ENCODE peak calls at places on chromosomes 2 and 18, in eight cellular contexts. A is effector memory CD4-positive, alpha-beta T cell; V is prostate gland; N is mucosa of descending colon; L is fibroblast of lung; C is GM23338; J is AG04450; M is cardiac muscle cell. P is an unnamed sample.

GRCh38 chr2:178204987-178205386 is 10.7 kb downstream of the OSBPL6 start:
- DNase-seq in A (no peak), V (no peak), N (no peak), L (no peak), C (no peak), J (no peak), M (no peak), P (no peak)

GRCh38 chr2:21054011-21054410 is 10.1 kb upstream of the APOB start:
- DNase-seq in A (no peak), V (no peak), N (no peak), L (no peak), C (no peak), J (no peak), M (no peak), P (no peak)

GRCh38 chr2:67561411-67561965 is 164.4 kb downstream of the ETAA1 start:
- DNase-seq in A (no peak), V (peak), N (peak), L (peak), C (no peak), J (no peak), M (peak), P (no peak)

GRCh38 chr2:241768850-241769249 is 7.8 kb upstream of the GAL3ST2 start:
- DNase-seq in A (no peak), V (no peak), N (no peak), L (no peak), C (no peak), J (no peak), M (no peak), P (no peak)

GRCh38 chr2:232502901-232503791 is 15.5 kb upstream of the ECEL1 start:
- DNase-seq in A (peak), V (no peak), N (no peak), L (peak), C (peak), J (no peak), M (peak), P (no peak)

GRCh38 chr2:79619976-79620375 is 107.1 kb downstream of the CTNNA2 start:
- DNase-seq in A (no peak), V (no peak), N (no peak), L (no peak), C (no peak), J (no peak), M (no peak), P (no peak)

GRCh38 chr2:109126501-109126860 is 2.5 kb upstream of the SH3RF3 start:
- DNase-seq in A (no peak), V (no peak), N (no peak), L (peak), C (no peak), J (peak), M (peak), P (peak)

GRCh38 chr2:120796094-120796493 is 60.4 kb downstream of the GLI2 start:
- DNase-seq in A (no peak), V (no peak), N (no peak), L (no peak), C (no peak), J (no peak), M (no peak), P (no peak)

GRCh38 chr2:230793573-230794359 is 71.0 kb upstream of the ITM2C start:
- DNase-seq in A (peak), V (peak), N (peak), L (peak), C (no peak), J (peak), M (peak), P (peak)

GRCh38 chr2:221787561-221787960 is 215.5 kb upstream of the EPHA4 start:
- DNase-seq in A (no peak), V (no peak), N (no peak), L (no peak), C (no peak), J (no peak), M (no peak), P (no peak)

GRCh38 chr2:146652311-146652710 is 1192.5 kb upstream of the ACVR2A start:
- DNase-seq in A (no peak), V (no peak), N (no peak), L (peak), C (no peak), J (no peak), M (no peak), P (peak)

GRCh38 chr2:33071591-33071990 is 124.8 kb downstream of the LTBP1 start:
- DNase-seq in A (no peak), V (no peak), N (no peak), L (no peak), C (no peak), J (no peak), M (peak), P (no peak)

GRCh38 chr2:96842600-96842999 is 1.2 kb downstream of the ANKRD23 start:
- DNase-seq in A (no peak), V (no peak), N (no peak), L (no peak), C (no peak), J (no peak), M (no peak), P (no peak)

GRCh38 chr18:76209597-76209996 is 285.4 kb downstream of the ZNF516 start:
- DNase-seq in A (no peak), V (no peak), N (no peak), L (peak), C (no peak), J (peak), M (peak), P (peak)

GRCh38 chr2:2523395-2524339 is 192.6 kb upstream of the MYT1L start:
- DNase-seq in A (no peak), V (no peak), N (no peak), L (no peak), C (no peak), J (no peak), M (no peak), P (no peak)

GRCh38 chr2:75289771-75290170 is 90.5 kb upstream of the TACR1 start:
- DNase-seq in A (no peak), V (no peak), N (no peak), L (no peak), C (no peak), J (no peak), M (no peak), P (no peak)

GRCh38 chr2:25566694-25567093 is 106.7 kb downstream of the DTNB start:
- DNase-seq in A (no peak), V (no peak), N (peak), L (no peak), C (no peak), J (no peak), M (peak), P (no peak)

GRCh38 chr18:22346342-22346967 is 71.3 kb downstream of the CTAGE1 start:
- DNase-seq in A (no peak), V (peak), N (peak), L (peak), C (no peak), J (peak), M (peak), P (no peak)

GRCh38 chr2:36756438-36756837 is 59.9 kb downstream of the VIT start:
- DNase-seq in A (no peak), V (no peak), N (no peak), L (no peak), C (no peak), J (no peak), M (peak), P (no peak)

GRCh38 chr18:43919565-43919964 is 642.3 kb upstream of the SYT4 start:
- DNase-seq in A (no peak), V (no peak), N (no peak), L (peak), C (no peak), J (no peak), M (peak), P (no peak)

GRCh38 chr2:226514895-226515294 is 284.7 kb downstream of the IRS1 start:
- DNase-seq in A (no peak), V (no peak), N (no peak), L (peak), C (no peak), J (no peak), M (no peak), P (no peak)

GRCh38 chr2:222753251-222753824 is 81.9 kb downstream of the MOGAT1 start:
- DNase-seq in A (no peak), V (peak), N (peak), L (peak), C (no peak), J (no peak), M (peak), P (no peak)

GRCh38 chr2:150803689-150804398 is 316.4 kb upstream of the RND3 start:
- DNase-seq in A (no peak), V (no peak), N (no peak), L (no peak), C (no peak), J (no peak), M (no peak), P (no peak)

GRCh38 chr2:83106853-83107252 is 1352.2 kb downstream of the SUCLG1 start:
- DNase-seq in A (no peak), V (no peak), N (no peak), L (no peak), C (no peak), J (no peak), M (no peak), P (no peak)

GRCh38 chr2:216108310-216108966 is 710 bp upstream of the XRCC5 start:
- DNase-seq in A (no peak), V (no peak), N (no peak), L (no peak), C (peak), J (no peak), M (no peak), P (no peak)

GRCh38 chr18:41809652-41810051 is 145.4 kb upstream of the PIK3C3 start:
- DNase-seq in A (no peak), V (no peak), N (no peak), L (no peak), C (peak), J (no peak), M (no peak), P (no peak)

GRCh38 chr18:37476611-37477295 is 88.8 kb downstream of the CELF4 start:
- DNase-seq in A (no peak), V (no peak), N (no peak), L (no peak), C (no peak), J (no peak), M (no peak), P (no peak)

GRCh38 chr2:118992740-118993391 is 50.9 kb downstream of the MARCO start:
- DNase-seq in A (no peak), V (no peak), N (no peak), L (no peak), C (no peak), J (no peak), M (no peak), P (no peak)

GRCh38 chr2:38509322-38509946 is 93.3 kb downstream of the HNRNPLL start:
- DNase-seq in A (no peak), V (no peak), N (no peak), L (peak), C (no peak), J (no peak), M (peak), P (peak)

GRCh38 chr2:42510191-42510929 is 16.6 kb upstream of the KCNG3 start:
- DNase-seq in A (no peak), V (no peak), N (no peak), L (no peak), C (no peak), J (no peak), M (peak), P (no peak)

GRCh38 chr2:101697794-101698418 is 399 bp downstream of the MAP4K4 start:
- DNase-seq in A (no peak), V (no peak), N (peak), L (no peak), C (peak), J (no peak), M (peak), P (no peak)

GRCh38 chr2:241040811-241041334 is 42.5 kb downstream of the SNED1 start:
- DNase-seq in A (no peak), V (no peak), N (no peak), L (no peak), C (no peak), J (no peak), M (no peak), P (no peak)

GRCh38 chr2:72915907-72916742 is 1.2 kb upstream of the EMX1 start:
- DNase-seq in A (no peak), V (peak), N (peak), L (peak), C (peak), J (no peak), M (peak), P (no peak)

GRCh38 chr2:109178974-109179373 is 50.0 kb downstream of the SH3RF3 start:
- DNase-seq in A (no peak), V (no peak), N (no peak), L (no peak), C (no peak), J (no peak), M (no peak), P (no peak)

GRCh38 chr2:58634653-58635347 is 393.7 kb upstream of the FANCL start:
- DNase-seq in A (no peak), V (no peak), N (no peak), L (no peak), C (peak), J (no peak), M (no peak), P (no peak)
- H3K4me3 ChIP-seq in A (no peak), V (no peak), N (no peak), L (no peak), C (no peak), J (no peak), M (no peak), P (no peak)

DNA sequence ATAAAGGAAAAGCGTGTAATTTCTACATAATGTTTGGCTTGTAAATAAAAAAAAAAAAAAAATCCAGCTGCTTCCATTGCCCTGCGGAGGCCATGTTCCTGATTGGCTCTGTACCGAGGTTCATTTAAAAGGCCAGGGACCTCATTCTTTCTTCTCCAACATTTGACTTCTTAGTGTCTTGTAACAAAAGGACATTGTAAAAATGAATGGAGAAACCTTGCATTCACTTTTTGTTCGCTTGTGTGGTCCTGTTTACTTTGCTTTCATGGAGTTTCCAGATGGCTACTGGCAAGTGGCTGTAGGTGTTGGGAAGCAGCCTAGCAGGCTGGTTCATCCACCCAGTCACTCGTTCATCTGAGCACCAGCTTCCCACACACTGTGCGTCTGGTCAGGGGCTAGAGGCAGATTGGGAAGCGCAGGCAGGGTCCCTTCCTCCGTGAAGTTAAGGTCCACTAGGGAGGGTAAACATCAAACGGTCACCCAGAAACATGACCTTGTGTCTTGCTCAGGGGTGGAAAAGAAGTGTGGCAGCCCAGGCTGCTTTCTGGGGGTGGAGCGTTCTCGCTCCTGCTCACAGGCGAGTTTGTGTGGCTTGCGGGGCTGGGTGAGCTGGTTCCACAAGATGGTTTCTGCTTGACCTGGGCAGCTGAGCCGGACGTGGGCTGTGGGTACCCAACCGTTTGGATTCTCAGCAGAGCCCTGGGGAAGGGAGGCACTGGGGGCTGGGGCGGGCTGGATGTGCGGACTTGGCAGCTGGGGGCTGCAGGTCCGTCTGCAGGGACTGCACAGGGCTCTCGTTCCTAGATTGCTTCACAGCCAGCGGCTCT is 260.8 kb downstream of the AGAP1 start:
- DNase-seq in A (no peak), V (peak), N (no peak), L (no peak), C (no peak), J (no peak), M (no peak), P (no peak)
- H3K4me3 ChIP-seq in A (no peak), V (no peak), N (no peak), L (no peak), C (no peak), J (no peak), M (no peak), P (no peak)

GRCh38 chr2:12715258-12715865 is 1.4 kb upstream of the TRIB2 start:
- DNase-seq in A (no peak), V (no peak), N (no peak), L (no peak), C (peak), J (no peak), M (no peak), P (no peak)
- H3K4me3 ChIP-seq in A (peak), V (no peak), N (no peak), L (peak), C (peak), J (peak), M (peak), P (no peak)

GRCh38 chr18:39843546-39843945 is 2111.5 kb upstream of the PIK3C3 start:
- DNase-seq in A (no peak), V (no peak), N (no peak), L (no peak), C (no peak), J (no peak), M (no peak), P (no peak)

GRCh38 chr18:39841133-39842041 is 2113.6 kb upstream of the PIK3C3 start:
- DNase-seq in A (no peak), V (peak), N (peak), L (peak), C (peak), J (peak), M (peak), P (peak)

GRCh38 chr18:39840406-39840805 is 2114.6 kb upstream of the PIK3C3 start:
- DNase-seq in A (no peak), V (no peak), N (no peak), L (peak), C (no peak), J (no peak), M (peak), P (no peak)

GRCh38 chr18:39839782-39840181 is 2115.3 kb upstream of the PIK3C3 start:
- DNase-seq in A (no peak), V (no peak), N (no peak), L (peak), C (no peak), J (no peak), M (peak), P (no peak)

GRCh38 chr18:39842042-39842791 is 2112.8 kb upstream of the PIK3C3 start:
- DNase-seq in A (no peak), V (no peak), N (no peak), L (no peak), C (peak), J (no peak), M (no peak), P (no peak)
- H3K4me3 ChIP-seq in A (no peak), V (peak), N (no peak), L (peak), C (peak), J (peak), M (peak), P (peak)

DNA sequence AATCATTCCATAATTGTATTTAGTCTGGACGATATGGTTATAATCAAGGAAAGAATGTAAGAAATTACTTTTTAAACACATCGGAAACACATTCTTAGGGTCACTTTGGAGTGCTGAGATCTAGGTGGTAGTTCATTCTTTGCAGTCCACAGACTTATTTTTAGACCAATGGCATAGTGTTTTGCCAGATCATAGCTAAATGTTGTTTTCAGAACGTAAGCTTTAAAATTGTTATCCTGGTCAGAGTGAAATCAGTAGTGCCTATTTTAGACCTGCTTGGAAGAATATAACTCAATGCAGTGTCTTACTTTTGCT is 4.3 kb downstream of the MYL12A start:
- DNase-seq in A (no peak), V (no peak), N (no peak), L (no peak), C (no peak), J (no peak), M (no peak), P (no peak)
- H3K4me3 ChIP-seq in A (peak), V (no peak), N (no peak), L (no peak), C (no peak), J (no peak), M (no peak), P (no peak)

GRCh38 chr2:77520981-77521380 is 1.2 kb downstream of the LRRTM4 start:
- DNase-seq in A (no peak), V (no peak), N (no peak), L (peak), C (no peak), J (no peak), M (no peak), P (no peak)
- H3K4me3 ChIP-seq in A (no peak), V (no peak), N (no peak), L (peak), C (peak), J (no peak), M (peak), P (no peak)

DNA sequence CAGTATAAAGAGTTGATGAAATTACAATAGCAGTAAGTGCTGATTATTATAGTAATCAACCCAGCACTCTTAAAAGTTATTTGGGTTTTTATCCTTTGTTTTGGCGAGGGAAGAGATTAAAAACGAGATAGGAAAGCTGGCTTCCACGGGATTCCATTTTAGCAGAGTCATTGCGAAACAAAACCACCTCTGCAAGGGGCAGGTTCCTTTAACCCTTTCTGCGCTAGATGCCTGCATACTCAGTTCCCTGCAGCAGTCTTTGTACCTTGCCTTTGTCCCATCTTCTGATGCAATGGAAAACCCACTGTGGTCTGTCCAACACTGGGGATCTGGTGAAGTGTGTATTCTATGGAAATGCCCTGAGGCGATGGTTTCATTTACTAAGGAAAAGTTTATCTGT is 2.7 kb downstream of the YPEL5 start:
- DNase-seq in A (no peak), V (no peak), N (no peak), L (no peak), C (peak), J (no peak), M (peak), P (no peak)
- H3K4me3 ChIP-seq in A (no peak), V (no peak), N (no peak), L (no peak), C (peak), J (no peak), M (peak), P (no peak)

P was measured in HFF-Myc.